ENCODE peak calls at places on chromosomes 12 and 14, in eight cellular contexts. H, O, V, G, J, C, S and R are unnamed samples.

GRCh38 chr12:3262466-3262865 is 185.3 kb downstream of the TSPAN9 start:
- DNase-seq in H (no peak), O (no peak), V (no peak), G (no peak), J (no peak), C (no peak), S (no peak), R (no peak)

GRCh38 chr14:35526962-35527361 is 7.0 kb upstream of the INSM2 start:
- DNase-seq in H (no peak), O (no peak), V (no peak), G (no peak), J (no peak), C (no peak), S (no peak), R (no peak)

GRCh38 chr12:95440401-95440800 is 33.6 kb upstream of the METAP2 start:
- DNase-seq in H (peak; percentile 67), O (peak; percentile 31), V (no peak), G (no peak), J (peak; percentile 19), C (peak; percentile 35), S (no peak), R (peak; percentile 63)

GRCh38 chr14:77962731-77963520 is 163.0 kb downstream of the ADCK1 start:
- DNase-seq in H (no peak), O (no peak), V (no peak), G (no peak), J (no peak), C (no peak), S (no peak), R (no peak)

GRCh38 chr14:66043921-66044320 is 442.2 kb upstream of the CCDC196 start:
- DNase-seq in H (peak; percentile 1), O (peak; percentile 2), V (no peak), G (no peak), J (no peak), C (no peak), S (peak; percentile 13), R (peak; percentile 46)

GRCh38 chr14:37472906-37473305 is 122.1 kb downstream of the FOXA1 start:
- DNase-seq in H (no peak), O (no peak), V (no peak), G (no peak), J (no peak), C (no peak), S (no peak), R (no peak)

GRCh38 chr14:92783813-92784431 is 10.2 kb upstream of the GOLGA5 start:
- DNase-seq in H (peak; percentile 76), O (peak; percentile 74), V (peak; percentile 50), G (peak; percentile 83), J (peak; percentile 80), C (peak; percentile 76), S (peak; percentile 54), R (peak; percentile 78)

GRCh38 chr14:52283099-52283498 is 15.6 kb downstream of the PTGDR start:
- DNase-seq in H (peak; percentile 11), O (peak; percentile 45), V (no peak), G (no peak), J (no peak), C (no peak), S (no peak), R (no peak)

GRCh38 chr14:64753999-64754398 is 49.8 kb downstream of the PLEKHG3 start:
- DNase-seq in H (no peak), O (no peak), V (no peak), G (no peak), J (no peak), C (no peak), S (no peak), R (no peak)

GRCh38 chr14:85622986-85623385 is 93.0 kb downstream of the FLRT2 start:
- DNase-seq in H (no peak), O (no peak), V (no peak), G (no peak), J (no peak), C (no peak), S (no peak), R (no peak)

GRCh38 chr12:66405395-66405794 is 103.1 kb downstream of the HELB start:
- DNase-seq in H (peak; percentile 78), O (peak; percentile 65), V (no peak), G (no peak), J (peak; percentile 53), C (peak; percentile 28), S (peak; percentile 27), R (peak; percentile 72)

GRCh38 chr12:31773223-31773750 is 44.5 kb upstream of the AMN1 start:
- DNase-seq in H (no peak), O (peak; percentile 46), V (no peak), G (no peak), J (no peak), C (peak; percentile 12), S (no peak), R (no peak)

GRCh38 chr12:236445-236844 is 22.5 kb upstream of the SLC6A12 start:
- DNase-seq in H (no peak), O (no peak), V (no peak), G (no peak), J (no peak), C (no peak), S (no peak), R (no peak)

GRCh38 chr14:94588311-94588710 is 7.1 kb downstream of the SERPINA5 start:
- DNase-seq in H (no peak), O (no peak), V (no peak), G (no peak), J (no peak), C (no peak), S (no peak), R (no peak)